ENCODE peak calls at places on chromosome 3, in seven cellular contexts. H is fibroblast of mammary gland, F is thoracic aorta, X is activated B cell treated with CpG ODN at 0.5 μM for 24 hours, S is MM.1S, T is mesothelial cell of epicardium, L is lower lobe of right lung. R is an unnamed sample.

GRCh38 chr3:32782417-32782816 is 35.4 kb upstream of the TRIM71 start:
- DNase-seq in H (no peak), F (no peak), X (no peak), S (no peak), T (no peak), L (no peak), R (no peak)

GRCh38 chr3:34683851-34684250 is 885.4 kb downstream of the PDCD6IP start:
- DNase-seq in H (peak), F (no peak), X (no peak), S (peak), T (peak), L (peak), R (no peak)

GRCh38 chr3:37491776-37492175 is 317.4 kb upstream of the LRRFIP2 start:
- DNase-seq in H (no peak), F (no peak), X (no peak), S (no peak), T (no peak), L (no peak), R (no peak)

GRCh38 chr3:35739964-35740527 is 100.7 kb downstream of the ARPP21 start:
- DNase-seq in H (no peak), F (no peak), X (no peak), S (no peak), T (no peak), L (no peak), R (no peak)

GRCh38 chr3:180466401-180467005 is 135.5 kb upstream of the TTC14 start:
- DNase-seq in H (peak), F (no peak), X (no peak), S (peak), T (no peak), L (no peak), R (no peak)

GRCh38 chr3:50204804-50205718 is at the start of gene SLC38A3:
- DNase-seq in H (no peak), F (no peak), X (peak), S (no peak), T (no peak), L (no peak), R (no peak)

GRCh38 chr3:159210336-159210735 is 408.5 kb downstream of the MFSD1 start:
- DNase-seq in H (peak), F (no peak), X (no peak), S (no peak), T (no peak), L (no peak), R (no peak)

GRCh38 chr3:125079675-125080045 is 23.9 kb upstream of the HEG1 start:
- DNase-seq in H (peak), F (no peak), X (no peak), S (no peak), T (no peak), L (no peak), R (no peak)

GRCh38 chr3:129026728-129027543 is 25.8 kb downstream of the EFCC1 start:
- DNase-seq in H (peak), F (peak), X (peak), S (peak), T (peak), L (peak), R (peak)

GRCh38 chr3:156797368-156797767 is 28.8 kb upstream of the LEKR1 start:
- DNase-seq in H (no peak), F (no peak), X (no peak), S (no peak), T (no peak), L (no peak), R (no peak)

GRCh38 chr3:70550723-70551319 is 238.4 kb upstream of the MDFIC2 start:
- DNase-seq in H (peak), F (peak), X (peak), S (peak), T (no peak), L (peak), R (no peak)

GRCh38 chr3:110738531-110738930 is 333.1 kb upstream of the NECTIN3 start:
- DNase-seq in H (no peak), F (no peak), X (no peak), S (no peak), T (no peak), L (no peak), R (no peak)

GRCh38 chr3:136070334-136070733 is 104.8 kb downstream of the PPP2R3A start:
- DNase-seq in H (peak), F (no peak), X (no peak), S (no peak), T (no peak), L (no peak), R (no peak)

GRCh38 chr3:72999971-73000370 is 3.4 kb downstream of the PPP4R2 start:
- DNase-seq in H (no peak), F (no peak), X (no peak), S (peak), T (no peak), L (no peak), R (no peak)

GRCh38 chr3:125957674-125958510 is 11.1 kb upstream of the ROPN1B start:
- DNase-seq in H (no peak), F (no peak), X (no peak), S (no peak), T (no peak), L (no peak), R (no peak)

GRCh38 chr3:61333562-61333961 is 82.3 kb upstream of the FHIT start:
- DNase-seq in H (no peak), F (no peak), X (no peak), S (no peak), T (no peak), L (no peak), R (no peak)

GRCh38 chr3:183701744-183702143 is 4.1 kb downstream of the YEATS2 start:
- DNase-seq in H (no peak), F (no peak), X (no peak), S (no peak), T (no peak), L (no peak), R (no peak)

GRCh38 chr3:124121379-124122336 is 129.7 kb upstream of the ROPN1 start:
- DNase-seq in H (no peak), F (no peak), X (no peak), S (no peak), T (no peak), L (no peak), R (no peak)

GRCh38 chr3:53806182-53807116 is 39.8 kb downstream of the CHDH start:
- DNase-seq in H (peak), F (no peak), X (no peak), S (no peak), T (no peak), L (no peak), R (peak)

GRCh38 chr3:121660356-121661171 is at the start of gene HCLS1:
- DNase-seq in H (peak), F (no peak), X (peak), S (peak), T (no peak), L (peak), R (no peak)

GRCh38 chr3:160935413-160936095 is 169.6 kb downstream of the B3GALNT1 start:
- DNase-seq in H (no peak), F (no peak), X (no peak), S (no peak), T (no peak), L (no peak), R (no peak)

GRCh38 chr3:15932348-15933300 is 134.8 kb upstream of the ANKRD28 start:
- DNase-seq in H (no peak), F (no peak), X (no peak), S (no peak), T (no peak), L (no peak), R (no peak)

GRCh38 chr3:169340055-169340454 is 323.5 kb downstream of the MECOM start:
- DNase-seq in H (no peak), F (no peak), X (no peak), S (no peak), T (no peak), L (no peak), R (no peak)

GRCh38 chr3:138227650-138228049 is 40.5 kb downstream of the ARMC8 start:
- DNase-seq in H (peak), F (no peak), X (no peak), S (no peak), T (no peak), L (no peak), R (no peak)

GRCh38 chr3:127406309-127407025 is 118.6 kb upstream of the PRR20G start:
- DNase-seq in H (peak), F (no peak), X (no peak), S (peak), T (no peak), L (no peak), R (peak)

GRCh38 chr3:196501316-196502064 is 2.1 kb downstream of the RNF168 start:
- DNase-seq in H (peak), F (no peak), X (no peak), S (peak), T (no peak), L (no peak), R (no peak)

GRCh38 chr3:115831864-115832263 is 208.6 kb downstream of the GAP43 start:
- DNase-seq in H (no peak), F (no peak), X (no peak), S (no peak), T (no peak), L (no peak), R (no peak)

GRCh38 chr3:157131861-157132260 is 28.1 kb downstream of the CCNL1 start:
- DNase-seq in H (peak), F (no peak), X (no peak), S (no peak), T (no peak), L (no peak), R (no peak)

GRCh38 chr3:56782900-56783299 is 18.8 kb downstream of the ARHGEF3 start:
- DNase-seq in H (no peak), F (no peak), X (no peak), S (no peak), T (no peak), L (no peak), R (peak)

GRCh38 chr3:190319660-190320059 is 2.6 kb downstream of the CLDN1 start:
- DNase-seq in H (no peak), F (no peak), X (no peak), S (no peak), T (no peak), L (no peak), R (no peak)

GRCh38 chr3:150925751-150926201 is 20.5 kb upstream of the MINDY4B start:
- DNase-seq in H (peak), F (no peak), X (peak), S (peak), T (no peak), L (peak), R (no peak)

GRCh38 chr3:150786791-150787190 is 23.8 kb upstream of the SIAH2 start:
- DNase-seq in H (no peak), F (no peak), X (no peak), S (no peak), T (no peak), L (no peak), R (no peak)

GRCh38 chr3:16410659-16411058 is 102.8 kb downstream of the RFTN1 start:
- DNase-seq in H (no peak), F (no peak), X (no peak), S (no peak), T (no peak), L (no peak), R (no peak)

GRCh38 chr3:11513817-11514135 is 129.9 kb downstream of the VGLL4 start:
- DNase-seq in H (no peak), F (no peak), X (no peak), S (no peak), T (no peak), L (no peak), R (no peak)

GRCh38 chr3:11508346-11509174 is 135.2 kb downstream of the VGLL4 start:
- DNase-seq in H (no peak), F (no peak), X (no peak), S (no peak), T (no peak), L (no peak), R (no peak)

GRCh38 chr3:11507719-11508118 is 136.0 kb downstream of the VGLL4 start:
- DNase-seq in H (peak), F (no peak), X (no peak), S (no peak), T (no peak), L (no peak), R (no peak)

GRCh38 chr3:11510001-11510760 is 133.5 kb downstream of the VGLL4 start:
- DNase-seq in H (no peak), F (no peak), X (no peak), S (no peak), T (no peak), L (no peak), R (no peak)

GRCh38 chr3:11509175-11510000 is 134.3 kb downstream of the VGLL4 start:
- DNase-seq in H (peak), F (peak), X (no peak), S (no peak), T (no peak), L (peak), R (no peak)
- TF ChIP-seq CTCF in H (peak), F (no peak), X (no peak), S (no peak), T (no peak), L (peak), R (peak)

GRCh38 chr3:46442591-46443530 is 21.8 kb downstream of the LTF start:
- DNase-seq in H (peak), F (no peak), X (no peak), S (no peak), T (no peak), L (no peak), R (no peak)
- TF ChIP-seq CTCF in H (peak), F (no peak), X (no peak), S (no peak), T (peak), L (peak), R (peak)

DNA sequence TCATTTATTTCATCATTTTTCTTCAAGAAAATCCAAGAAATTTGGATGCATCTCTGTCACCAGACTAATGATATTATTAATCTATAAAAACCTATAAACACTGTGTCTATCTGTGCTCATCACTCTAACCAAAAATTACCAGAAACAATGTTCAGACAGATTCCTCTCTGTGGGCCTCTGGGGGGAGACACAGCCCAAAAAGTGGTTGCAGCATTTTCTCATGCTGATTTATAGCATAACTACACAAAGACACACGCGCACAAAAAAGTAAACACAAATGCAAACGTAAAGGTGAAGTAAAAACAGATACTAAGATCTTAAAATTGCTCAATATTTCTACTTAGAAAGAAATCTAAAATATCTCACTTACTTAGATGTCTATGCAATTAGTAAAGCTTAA is 976.0 kb downstream of the GBE1 start:
- DNase-seq in H (no peak), F (no peak), X (no peak), S (peak), T (no peak), L (no peak), R (no peak)
- TF ChIP-seq CTCF in H (no peak), F (no peak), X (no peak), S (peak), T (no peak), L (no peak), R (peak)

DNA sequence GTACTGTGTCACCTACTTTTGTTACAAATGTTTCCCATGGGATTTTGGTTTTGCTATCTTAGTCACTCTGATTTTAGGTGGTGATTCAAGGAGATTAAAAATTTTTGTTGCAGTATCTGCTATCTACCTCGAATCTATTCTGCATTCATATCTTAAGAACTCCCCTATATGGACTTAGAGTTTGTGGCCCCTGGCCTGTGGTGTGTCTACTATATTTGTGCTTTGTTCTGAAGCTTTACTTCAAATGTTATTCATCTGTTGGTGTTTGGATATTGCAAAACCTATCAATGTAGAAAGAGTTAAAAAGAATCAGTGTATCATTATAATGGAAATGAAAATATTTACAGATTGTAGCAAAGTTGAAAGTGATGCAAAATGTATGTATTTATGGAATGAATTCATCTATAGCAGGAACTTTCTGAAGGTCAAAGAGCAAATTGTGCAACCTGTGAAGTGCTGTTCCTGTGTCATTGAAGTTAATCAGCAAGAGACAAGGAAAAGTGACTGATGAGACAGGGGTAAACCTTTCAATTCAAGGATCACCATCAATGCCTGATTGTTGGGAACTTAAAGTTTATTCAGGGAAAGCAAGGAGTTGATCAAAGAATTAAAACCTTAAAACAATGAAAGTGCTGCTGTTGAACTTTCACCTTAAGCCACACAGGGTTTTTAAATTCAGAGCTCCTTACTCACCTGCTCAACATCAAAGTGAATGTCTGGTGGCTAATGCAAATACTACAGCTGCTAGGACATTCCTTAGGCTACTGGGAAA is 71.0 kb downstream of the SLMAP start:
- DNase-seq in H (no peak), F (no peak), X (no peak), S (no peak), T (no peak), L (no peak), R (no peak)
- TF ChIP-seq CTCF in H (no peak), F (no peak), X (no peak), S (no peak), T (no peak), L (no peak), R (no peak)